ENCODE peak calls at places on chromosomes 11 and 22, in nine cellular contexts. J is stimulated activated CD8-positive, alpha-beta memory T cell treated with anti-CD3 and anti-CD28 coated beads, Interleukin-15, amount 100 ng/mL, for 1 hour; U is transverse colon; A is activated naive CD4-positive, alpha-beta T cell treated with anti-CD3 and anti-CD28 coated beads, Interleukin-2, amount 50 U/mL, for 16 hours; Q is neuronal stem cell; C is RWPE1; H is effector memory CD8-positive, alpha-beta T cell; X is T-cell; K is substantia nigra. W is an unnamed sample.

GRCh38 chr22:46824348-46824909 is 62.0 kb downstream of the TBC1D22A start:
- DNase-seq in K (no peak), J (no peak), Q (no peak), A (no peak), U (no peak), H (no peak), X (no peak), C (no peak), W (no peak)

GRCh38 chr11:111731839-111732238 is 34.4 kb downstream of the PPP2R1B start:
- DNase-seq in U (no peak), X (no peak), J (no peak), C (no peak), Q (no peak), A (no peak), H (no peak), K (no peak), W (no peak)

GRCh38 chr11:125224391-125225015 is 60.0 kb downstream of the PKNOX2 start:
- DNase-seq in H (no peak), X (no peak), U (no peak), C (no peak), K (no peak), J (no peak), Q (no peak), A (no peak), W (peak)

GRCh38 chr11:47028530-47029093 is 92.1 kb downstream of the CSTPP1 start:
- DNase-seq in J (no peak), H (no peak), X (no peak), Q (no peak), C (no peak), A (no peak), K (no peak), U (no peak), W (no peak)

GRCh38 chr11:134278356-134278755 is 2.2 kb downstream of the GLB1L3 start:
- DNase-seq in C (no peak), K (no peak), J (no peak), H (no peak), A (no peak), Q (no peak), U (no peak), X (no peak), W (no peak)

GRCh38 chr11:64763804-64764611 is 4.2 kb upstream of the PYGM start:
- DNase-seq in Q (no peak), X (peak), U (no peak), J (no peak), A (peak), K (no peak), H (peak), C (no peak), W (peak)

GRCh38 chr22:40400173-40400572 is 29.8 kb downstream of the SGSM3 start:
- DNase-seq in A (no peak), Q (no peak), C (no peak), X (peak), K (no peak), J (no peak), H (peak), U (peak), W (peak)

GRCh38 chr22:38144025-38144405 is 33.5 kb upstream of the BAIAP2L2 start:
- DNase-seq in Q (no peak), U (no peak), C (no peak), J (no peak), A (no peak), H (no peak), K (no peak), X (no peak), W (no peak)

GRCh38 chr11:18203723-18204122 is 31.1 kb downstream of the MRGPRX4 start:
- DNase-seq in X (no peak), J (no peak), U (no peak), H (no peak), C (peak), A (no peak), K (no peak), Q (peak), W (no peak)

GRCh38 chr22:44689173-44689572 is 12.8 kb upstream of the PRR5 start:
- DNase-seq in J (no peak), A (no peak), Q (no peak), K (no peak), C (no peak), H (no peak), U (no peak), X (no peak), W (no peak)

GRCh38 chr11:59102259-59102765 is 4.7 kb upstream of the FAM111B start:
- DNase-seq in Q (peak), J (no peak), C (peak), K (no peak), H (peak), A (peak), U (peak), X (peak), W (peak)

GRCh38 chr11:86735462-86736302 is 63.3 kb upstream of the ME3 start:
- DNase-seq in A (no peak), K (no peak), H (no peak), U (no peak), Q (no peak), J (no peak), C (peak), X (no peak), W (no peak)

GRCh38 chr11:103210543-103210942 is 101.3 kb downstream of the DYNC2H1 start:
- DNase-seq in X (no peak), A (no peak), H (no peak), C (no peak), U (no peak), K (no peak), J (no peak), Q (no peak), W (no peak)

GRCh38 chr22:49621601-49622210 is 206.0 kb downstream of the BRD1 start:
- DNase-seq in C (no peak), J (no peak), X (no peak), K (no peak), H (no peak), Q (no peak), A (peak), U (no peak), W (no peak)

GRCh38 chr11:102410382-102410784 is 42.2 kb downstream of the TMEM123 start:
- DNase-seq in J (no peak), Q (no peak), A (no peak), H (no peak), X (no peak), U (no peak), K (no peak), C (no peak), W (no peak)

GRCh38 chr22:27456696-27457503 is 344.7 kb downstream of the MN1 start:
- DNase-seq in U (no peak), K (no peak), C (peak), J (no peak), Q (no peak), H (no peak), X (no peak), A (no peak), W (no peak)

GRCh38 chr11:124769804-124770774 is 8.0 kb upstream of the ESAM start:
- DNase-seq in Q (no peak), C (no peak), X (no peak), U (no peak), H (no peak), A (no peak), J (no peak), K (no peak), W (no peak)

GRCh38 chr22:29625090-29625825 is 21.8 kb downstream of the NF2 start:
- DNase-seq in Q (peak), X (peak), K (no peak), A (peak), J (no peak), C (peak), H (peak), U (peak), W (peak)

GRCh38 chr11:9301720-9302119 is 12.7 kb downstream of the TMEM41B start:
- DNase-seq in C (no peak), U (no peak), Q (no peak), J (no peak), X (no peak), H (no peak), A (no peak), K (no peak), W (no peak)

GRCh38 chr11:63504933-63505586 is 824 bp upstream of the LGALS12 start:
- DNase-seq in K (no peak), A (no peak), X (no peak), C (no peak), U (no peak), J (no peak), Q (no peak), H (no peak), W (peak)

GRCh38 chr11:75851203-75851602 is 36.2 kb downstream of the UVRAG start:
- DNase-seq in X (no peak), U (no peak), Q (no peak), J (no peak), K (no peak), C (no peak), H (no peak), A (no peak), W (no peak)

GRCh38 chr11:62423012-62423411 is 4.2 kb downstream of the SCGB1A1 start:
- DNase-seq in U (no peak), A (no peak), H (no peak), X (no peak), Q (no peak), K (no peak), J (no peak), C (no peak), W (no peak)

GRCh38 chr11:46832511-46833214 is 13.4 kb downstream of the CKAP5 start:
- DNase-seq in Q (no peak), H (no peak), K (no peak), C (no peak), U (no peak), J (no peak), A (no peak), X (no peak), W (no peak)

GRCh38 chr22:25781801-25782200 is 39.8 kb downstream of the MYO18B start:
- DNase-seq in J (no peak), H (no peak), Q (no peak), X (no peak), U (no peak), A (no peak), C (no peak), K (no peak), W (no peak)

GRCh38 chr11:35116245-35116644 is 22.7 kb upstream of the CD44 start:
- DNase-seq in C (peak), A (no peak), X (no peak), H (no peak), U (no peak), K (no peak), Q (no peak), J (no peak), W (no peak)

GRCh38 chr11:65334696-65335295 is 1.1 kb downstream of the DPF2 start:
- DNase-seq in C (no peak), A (no peak), J (no peak), X (no peak), H (no peak), U (no peak), K (no peak), Q (no peak), W (no peak)

GRCh38 chr22:27297125-27297524 is 504.4 kb downstream of the MN1 start:
- DNase-seq in A (no peak), C (no peak), J (no peak), U (no peak), Q (no peak), K (no peak), H (no peak), X (no peak), W (no peak)

GRCh38 chr11:134478176-134478575 is 66.1 kb upstream of the B3GAT1 start:
- DNase-seq in U (no peak), C (no peak), J (no peak), X (no peak), H (no peak), K (no peak), Q (no peak), A (no peak), W (no peak)

GRCh38 chr11:125425601-125426000 is 70.5 kb downstream of the FEZ1 start:
- DNase-seq in U (no peak), K (no peak), A (no peak), C (no peak), J (no peak), Q (no peak), X (no peak), H (no peak), W (no peak)

GRCh38 chr22:47047321-47048122 is 285.1 kb downstream of the TBC1D22A start:
- DNase-seq in U (no peak), X (no peak), A (no peak), C (no peak), Q (no peak), J (no peak), H (no peak), K (no peak), W (no peak)

GRCh38 chr11:112211556-112211955 is 14.7 kb upstream of the PTS start:
- DNase-seq in U (no peak), X (no peak), K (no peak), C (no peak), Q (no peak), J (no peak), H (no peak), A (no peak), W (no peak)

GRCh38 chr11:60899977-60900376 is 6.4 kb downstream of the PRPF19 start:
- DNase-seq in Q (no peak), J (no peak), H (no peak), U (no peak), X (no peak), K (no peak), C (no peak), A (no peak), W (no peak)

GRCh38 chr22:46083383-46084350 is 66.7 kb upstream of the PPARA start:
- DNase-seq in U (peak), H (no peak), X (no peak), C (no peak), K (no peak), A (no peak), Q (no peak), J (no peak), W (peak)